ENCODE peak calls at places on chromosome 9, in five cellular contexts. E, K, P, I and B are unnamed samples.

GRCh38 chr9:100216178-100216787 is 117.2 kb downstream of the INVS start:
- DNase-seq in P (no peak), K (peak; percentile 67), I (peak; percentile 66), E (peak; percentile 18), B (no peak)

GRCh38 chr9:78365979-78366697 is 69.2 kb downstream of the PSAT1 start:
- DNase-seq in P (no peak), K (peak; percentile 38), E (peak; percentile 22), I (no peak), B (no peak)

GRCh38 chr9:136107953-136108647 is 10.6 kb downstream of the TMEM250 start:
- DNase-seq in P (no peak), E (no peak), K (no peak), I (no peak), B (peak; percentile 80)

GRCh38 chr9:121538221-121538620 is 38.6 kb upstream of the GGTA1 start:
- DNase-seq in K (no peak), P (no peak), I (no peak), E (no peak), B (no peak)

GRCh38 chr9:36897019-36897418 is 137.0 kb downstream of the PAX5 start:
- DNase-seq in P (no peak), E (no peak), I (no peak), K (no peak), B (no peak)

GRCh38 chr9:32725066-32725860 is 58.1 kb upstream of the TMEM215 start:
- DNase-seq in P (no peak), I (no peak), E (no peak), K (no peak), B (no peak)

GRCh38 chr9:38202335-38202938 is 133.4 kb upstream of the SHB start:
- DNase-seq in K (no peak), I (no peak), P (no peak), E (no peak), B (no peak)

GRCh38 chr9:36825179-36825578 is 208.9 kb downstream of the PAX5 start:
- DNase-seq in P (no peak), E (no peak), I (no peak), K (no peak), B (peak; percentile 11)

GRCh38 chr9:128067622-128067897 is 440 bp upstream of the NAIF1 start:
- DNase-seq in K (no peak), P (no peak), E (no peak), I (no peak), B (no peak)

GRCh38 chr9:135971892-135972291 is 10.7 kb upstream of the UBAC1 start:
- DNase-seq in E (peak; percentile 91), K (peak; percentile 83), P (no peak), I (peak; percentile 81), B (peak; percentile 86)

GRCh38 chr9:21688108-21689102 is 114.0 kb upstream of the MTAP start:
- DNase-seq in E (no peak), P (no peak), K (no peak), I (peak; percentile 47), B (no peak)

GRCh38 chr9:33025572-33026347 is 687 bp downstream of the DNAJA1 start:
- DNase-seq in K (peak; percentile 74), E (peak; percentile 78), P (peak; percentile 52), I (peak; percentile 65), B (peak; percentile 81)

GRCh38 chr9:77417570-77417969 is 230.6 kb downstream of the GNA14 start:
- DNase-seq in K (no peak), E (no peak), P (no peak), I (no peak), B (no peak)

GRCh38 chr9:36738318-36738975 is 165.8 kb downstream of the MELK start:
- DNase-seq in E (no peak), K (no peak), P (no peak), I (no peak), B (no peak)

GRCh38 chr9:108756746-108757490 is 98.9 kb downstream of the ACTL7B start:
- DNase-seq in E (no peak), I (no peak), K (no peak), P (no peak), B (no peak)

GRCh38 chr9:135087899-135088347 is 455 bp downstream of the OLFM1 start:
- DNase-seq in P (no peak), E (no peak), I (no peak), K (no peak), B (peak; percentile 82)

GRCh38 chr9:126806336-126806735 is 1.5 kb downstream of the ZBTB43 start:
- DNase-seq in E (no peak), I (no peak), K (no peak), P (no peak), B (no peak)

GRCh38 chr9:95425910-95426551 is 90.7 kb downstream of the PTCH1 start:
- DNase-seq in K (peak; percentile 42), P (no peak), E (peak; percentile 2), I (no peak), B (no peak)

GRCh38 chr9:14348241-14349140 is 34.5 kb upstream of the NFIB start:
- DNase-seq in E (no peak), K (no peak), I (no peak), P (peak; percentile 36), B (peak; percentile 53)

GRCh38 chr9:96619109-96619435 is 571 bp downstream of the CDC14B start:
- DNase-seq in K (no peak), I (no peak), E (no peak), P (peak; percentile 19), B (peak; percentile 86)

GRCh38 chr9:72954431-72955420 is 1.9 kb upstream of the ALDH1A1 start:
- DNase-seq in E (no peak), K (no peak), P (no peak), I (no peak), B (no peak)

GRCh38 chr9:135516132-135516860 is 4.9 kb upstream of the LCN1 start:
- DNase-seq in I (peak; percentile 9), E (no peak), P (no peak), K (no peak), B (peak; percentile 38)

GRCh38 chr9:2662496-2662895 is 40.9 kb downstream of the VLDLR start:
- DNase-seq in K (no peak), I (peak; percentile 26), P (no peak), E (no peak), B (no peak)

GRCh38 chr9:127661342-127661741 is 45.4 kb upstream of the CFAP157 start:
- DNase-seq in P (no peak), K (no peak), I (no peak), E (peak; percentile 14), B (no peak)

GRCh38 chr9:120413121-120414048 is 166.6 kb downstream of the CDK5RAP2 start:
- DNase-seq in I (no peak), P (no peak), K (no peak), E (no peak), B (no peak)

GRCh38 chr9:3868466-3868865 is 342.7 kb upstream of the RFX3 start:
- DNase-seq in I (no peak), P (no peak), K (no peak), E (no peak), B (no peak)

GRCh38 chr9:105541838-105542237 is 16.1 kb upstream of the FKTN start:
- DNase-seq in K (no peak), E (no peak), P (no peak), I (no peak), B (no peak)

GRCh38 chr9:16371306-16371705 is 499.2 kb downstream of the BNC2 start:
- DNase-seq in P (no peak), E (no peak), K (no peak), I (no peak), B (no peak)

GRCh38 chr9:109856785-109857184 is 76.8 kb downstream of the PALM2AKAP2 start:
- DNase-seq in E (peak; percentile 48), I (no peak), P (peak; percentile 71), K (no peak), B (peak; percentile 25)

GRCh38 chr9:12091865-12092527 is 601.2 kb upstream of the TYRP1 start:
- DNase-seq in I (no peak), K (no peak), P (no peak), E (no peak), B (no peak)

GRCh38 chr9:35484406-35484805 is 5.5 kb upstream of the RUSC2 start:
- DNase-seq in P (no peak), E (no peak), K (no peak), I (no peak), B (no peak)

DNA sequence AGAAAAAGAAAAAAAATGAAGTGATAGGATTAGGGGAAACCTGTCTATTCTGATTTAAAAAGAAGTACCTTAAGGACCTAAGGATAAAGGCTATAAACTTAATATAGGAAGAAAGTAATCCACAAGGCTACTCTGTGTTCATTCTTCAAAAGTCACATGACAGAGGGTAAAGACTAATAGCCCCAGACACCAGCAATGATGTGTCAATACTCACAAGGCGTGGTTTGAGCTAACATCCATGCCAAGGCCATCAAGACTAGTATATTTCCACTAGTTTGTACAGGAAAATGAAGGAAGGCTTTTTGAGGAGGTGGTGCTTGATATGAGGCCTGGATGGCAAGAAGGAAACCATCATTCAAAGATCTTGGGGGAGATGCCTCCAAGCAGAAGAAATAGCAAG is 49.7 kb upstream of the TEX48 start:
- DNase-seq in I (no peak), P (no peak), K (no peak), E (no peak), B (no peak)
- H3K27ac ChIP-seq in I (no peak overlapping the region), P (no peak overlapping the region), K (no peak overlapping the region), E (no peak overlapping the region), B (no peak overlapping the region)

DNA sequence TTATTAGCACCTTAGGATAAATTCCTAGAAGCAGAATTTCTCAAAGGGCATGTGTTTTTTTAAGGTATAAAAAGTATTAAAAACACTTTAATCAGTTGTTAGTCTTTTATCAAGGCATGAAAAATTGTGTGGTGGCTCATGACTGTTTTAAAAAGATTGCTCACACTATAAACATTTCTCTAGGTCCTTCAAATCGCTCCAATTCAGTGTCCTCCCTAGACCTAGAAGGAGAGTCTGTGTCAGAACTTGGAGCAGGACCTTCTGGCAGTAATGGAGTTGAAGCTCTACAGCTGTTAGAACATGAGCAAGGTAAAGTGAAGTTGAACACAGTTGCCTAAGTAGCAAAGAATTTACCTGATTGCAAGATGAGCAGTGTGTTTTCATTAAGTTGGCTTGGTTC is 62.0 kb downstream of the GAPVD1 start:
- DNase-seq in P (no peak), I (no peak), E (no peak), K (no peak), B (no peak)
- H3K36me3 ChIP-seq in P (no peaks in the 10 kb centered on the region), I (peaks cover 86% of the 10 kb centered on the region), E (peaks cover 52% of the 10 kb centered on the region), K (peaks cover 4% of the 10 kb centered on the region), B (peaks cover 30% of the 10 kb centered on the region)

GRCh38 chr9:19918630-19919029 is 129.8 kb upstream of the SLC24A2 start:
- DNase-seq in K (no peak), P (no peak), E (no peak), I (no peak), B (no peak)

GRCh38 chr9:19914044-19914443 is 125.2 kb upstream of the SLC24A2 start:
- DNase-seq in E (no peak), I (no peak), K (no peak), P (no peak), B (no peak)

GRCh38 chr9:19913151-19913550 is 124.3 kb upstream of the SLC24A2 start:
- DNase-seq in I (no peak), P (no peak), K (no peak), E (no peak), B (no peak)
- TF ChIP-seq CTCF in I (no peak), P (no peak), K (no peak), E (no peak), B (no peak)

DNA sequence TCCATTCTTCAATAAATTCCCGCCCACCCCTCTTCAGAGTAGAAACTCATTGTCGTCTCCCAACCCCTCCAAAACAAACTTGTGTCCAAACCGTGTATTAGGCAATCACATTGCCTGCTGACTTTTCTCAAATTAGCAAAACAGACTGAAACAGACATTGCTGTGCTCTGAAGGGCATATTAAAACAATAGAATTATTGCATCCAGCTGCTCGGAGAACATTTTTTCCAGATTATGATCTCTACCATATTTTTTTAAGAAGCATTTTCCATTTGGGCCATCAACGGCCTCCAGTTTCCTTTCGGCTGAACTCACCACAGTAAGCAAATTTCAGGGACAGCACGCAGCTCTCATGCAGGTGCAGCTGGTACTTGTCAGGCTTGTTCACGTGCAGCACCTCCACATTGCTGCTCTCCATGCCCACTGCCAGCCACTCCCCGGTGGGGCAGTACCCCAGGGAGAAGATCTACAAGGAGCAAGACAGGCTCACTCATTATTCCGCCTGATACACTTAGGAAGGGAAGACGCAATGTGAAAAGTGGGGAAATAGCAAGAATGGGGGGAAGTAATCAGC is 104.1 kb downstream of the TLE1 start:
- DNase-seq in E (no peak), P (no peak), K (no peak), I (no peak), B (no peak)
- H3K27ac ChIP-seq in E (no peak overlapping the region), P (no peak overlapping the region), K (no peak overlapping the region), I (no peak overlapping the region), B (no peak overlapping the region)